ENCODE peak calls at places on chromosomes 13 and 19, in five cellular contexts. One of them, this sample, is unnamed.

GRCh38 chr19:10139952-10140351 is 20.3 kb upstream of the EIF3G start:
- DNase-seq in GM23248: no peak
- DNase-seq in hepatocyte: no peak
- DNase-seq in neural progenitor cell: no peak
- DNase-seq in HCT116: no peak
- DNase-seq in this sample: no peak

GRCh38 chr13:75843033-75843432 is 206.9 kb downstream of the LMO7 start:
- DNase-seq in neural progenitor cell: no peak
- DNase-seq in hepatocyte: no peak
- DNase-seq in HCT116: no peak
- DNase-seq in GM23248: no peak
- DNase-seq in this sample: no peak

GRCh38 chr19:58349590-58349989 is 3.7 kb downstream of the A1BG start:
- DNase-seq in HCT116: no peak
- DNase-seq in GM23248: no peak
- DNase-seq in neural progenitor cell: no peak
- DNase-seq in hepatocyte: no peak
- DNase-seq in this sample: no peak

GRCh38 chr13:111368091-111368490 is 47.6 kb downstream of the TEX29 start:
- DNase-seq in hepatocyte: no peak
- DNase-seq in HCT116: no peak
- DNase-seq in GM23248: no peak
- DNase-seq in neural progenitor cell: no peak
- DNase-seq in this sample: no peak

GRCh38 chr19:36136975-36137686 is 2.7 kb upstream of the CAPNS1 start:
- DNase-seq in GM23248: peak; percentile 89
- DNase-seq in HCT116: peak; percentile 77
- DNase-seq in neural progenitor cell: no peak
- DNase-seq in hepatocyte: no peak
- DNase-seq in this sample: no peak

GRCh38 chr19:34430738-34431625 is 2.8 kb downstream of the UBA2 start:
- DNase-seq in HCT116: peak; percentile 35
- DNase-seq in neural progenitor cell: peak; percentile 66
- DNase-seq in GM23248: peak; percentile 73
- DNase-seq in hepatocyte: peak; percentile 65
- DNase-seq in this sample: peak; percentile 80

GRCh38 chr13:96835591-96835990 is 158.7 kb downstream of the OXGR1 start:
- DNase-seq in hepatocyte: no peak
- DNase-seq in neural progenitor cell: no peak
- DNase-seq in GM23248: no peak
- DNase-seq in HCT116: no peak
- DNase-seq in this sample: no peak

GRCh38 chr19:44726465-44726864 is 22.0 kb upstream of the BCL3 start:
- DNase-seq in HCT116: no peak
- DNase-seq in hepatocyte: no peak
- DNase-seq in neural progenitor cell: no peak
- DNase-seq in GM23248: no peak
- DNase-seq in this sample: no peak

GRCh38 chr19:7916137-7916907 is 1.7 kb downstream of the TGFBR3L start:
- DNase-seq in hepatocyte: peak; percentile 67
- DNase-seq in HCT116: no peak
- DNase-seq in GM23248: peak; percentile 78
- DNase-seq in neural progenitor cell: peak; percentile 74
- DNase-seq in this sample: peak; percentile 24

GRCh38 chr19:1206063-1206732 is 620 bp downstream of the STK11 start:
- DNase-seq in HCT116: no peak
- DNase-seq in neural progenitor cell: peak; percentile 50
- DNase-seq in GM23248: no peak
- DNase-seq in hepatocyte: peak; percentile 31
- DNase-seq in this sample: no peak

GRCh38 chr13:24339937-24340607 is 30.7 kb downstream of the C1QTNF9 start:
- DNase-seq in HCT116: no peak
- DNase-seq in hepatocyte: no peak
- DNase-seq in GM23248: no peak
- DNase-seq in neural progenitor cell: no peak
- DNase-seq in this sample: no peak

GRCh38 chr13:31765441-31765840 is 26.1 kb downstream of the RXFP2 start:
- DNase-seq in hepatocyte: no peak
- DNase-seq in neural progenitor cell: no peak
- DNase-seq in HCT116: no peak
- DNase-seq in GM23248: peak; percentile 88
- DNase-seq in this sample: no peak

GRCh38 chr13:41590643-41591042 is 133.3 kb downstream of the RGCC start:
- DNase-seq in HCT116: no peak
- DNase-seq in hepatocyte: no peak
- DNase-seq in GM23248: no peak
- DNase-seq in neural progenitor cell: no peak
- DNase-seq in this sample: peak; percentile 93
- H3K27ac ChIP-seq in HCT116: no peak overlapping the region
- H3K27ac ChIP-seq in hepatocyte: no peak overlapping the region
- H3K27ac ChIP-seq in GM23248: no peak overlapping the region
- H3K27ac ChIP-seq in neural progenitor cell: no peak overlapping the region
- H3K27ac ChIP-seq in this sample: peak overlapping the region; percentile 85

GRCh38 chr13:28392896-28393295 is 102.0 kb downstream of the FLT1 start:
- DNase-seq in HCT116: no peak
- DNase-seq in neural progenitor cell: no peak
- DNase-seq in hepatocyte: no peak
- DNase-seq in GM23248: peak; percentile 33
- DNase-seq in this sample: no peak

GRCh38 chr13:28392428-28392827 is 102.5 kb downstream of the FLT1 start:
- DNase-seq in HCT116: no peak
- DNase-seq in hepatocyte: no peak
- DNase-seq in GM23248: peak; percentile 5
- DNase-seq in neural progenitor cell: no peak
- DNase-seq in this sample: no peak

GRCh38 chr13:28396053-28396452 is 98.9 kb downstream of the FLT1 start:
- DNase-seq in GM23248: no peak
- DNase-seq in neural progenitor cell: no peak
- DNase-seq in hepatocyte: no peak
- DNase-seq in HCT116: no peak
- DNase-seq in this sample: no peak

DNA sequence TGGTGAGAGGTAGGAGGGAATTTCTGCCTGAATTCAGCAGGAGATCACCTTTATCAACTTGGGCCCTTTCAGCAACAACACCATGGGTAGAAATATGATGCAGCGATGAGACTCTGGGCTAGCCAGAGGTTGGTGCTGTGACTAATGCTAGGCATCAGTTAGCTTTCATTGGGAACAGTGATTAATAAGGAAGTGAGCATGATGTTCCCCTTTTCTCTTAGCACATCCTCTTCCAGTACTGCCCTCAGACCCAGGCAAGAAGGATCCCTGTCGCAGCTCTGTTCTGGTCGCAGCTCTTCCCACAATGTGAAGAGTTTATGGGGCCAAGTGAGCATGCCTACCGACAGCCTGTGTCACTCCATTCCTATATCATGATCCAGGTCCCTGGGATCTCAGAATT is 100.5 kb downstream of the FLT1 start:
- DNase-seq in hepatocyte: no peak
- DNase-seq in GM23248: peak; percentile 74
- DNase-seq in HCT116: no peak
- DNase-seq in neural progenitor cell: no peak
- DNase-seq in this sample: no peak
- H3K36me3 ChIP-seq in hepatocyte: no peaks in the 10 kb centered on the region
- H3K36me3 ChIP-seq in GM23248: no peaks in the 10 kb centered on the region
- H3K36me3 ChIP-seq in HCT116: no peaks in the 10 kb centered on the region
- H3K36me3 ChIP-seq in neural progenitor cell: no peaks in the 10 kb centered on the region
- H3K36me3 ChIP-seq in this sample: no peaks in the 10 kb centered on the region

DNA sequence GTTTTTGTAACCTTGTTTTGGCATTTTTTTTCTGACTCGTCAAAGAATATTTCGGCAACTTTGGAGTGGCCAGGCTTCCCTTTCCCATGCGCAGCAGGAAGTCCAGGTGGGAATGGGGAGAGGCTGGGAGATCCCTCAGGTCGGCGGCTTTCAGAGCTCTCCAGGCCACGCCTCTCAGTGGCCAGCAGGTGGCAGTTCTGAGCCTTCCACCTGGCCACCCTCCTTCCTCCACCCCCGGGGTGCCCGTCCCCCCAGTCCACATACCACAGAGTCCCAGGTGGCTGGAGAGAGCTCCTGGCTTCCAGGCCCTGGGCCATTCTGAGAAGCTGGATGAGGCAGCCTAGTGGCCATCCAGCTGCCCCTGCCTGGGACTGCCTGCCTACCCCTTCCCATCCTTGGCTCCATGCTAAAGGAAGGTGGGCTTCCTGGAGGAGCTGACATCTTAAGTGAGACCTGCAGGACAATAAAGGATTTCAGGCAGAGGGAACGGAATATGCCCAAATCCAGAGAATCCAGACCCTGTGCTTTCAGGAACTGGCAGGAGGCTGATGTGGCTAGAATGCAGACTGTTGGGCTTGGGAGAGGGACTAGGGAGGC is 46.3 kb downstream of the CCNE1 start:
- DNase-seq in HCT116: no peak
- DNase-seq in GM23248: peak; percentile 28
- DNase-seq in hepatocyte: peak; percentile 79
- DNase-seq in neural progenitor cell: peak; percentile 74
- DNase-seq in this sample: peak; percentile 55
- TF ChIP-seq EZH2phosphoT487 in HCT116: no peak
- TF ChIP-seq EZH2phosphoT487 in GM23248: no peak
- TF ChIP-seq EZH2phosphoT487 in hepatocyte: no peak
- TF ChIP-seq EZH2phosphoT487 in neural progenitor cell: no peak
- TF ChIP-seq EZH2phosphoT487 in this sample: no peak

GRCh38 chr19:38059897-38060296 is 152.9 kb downstream of the SIPA1L3 start:
- DNase-seq in GM23248: no peak
- DNase-seq in neural progenitor cell: no peak
- DNase-seq in HCT116: no peak
- DNase-seq in hepatocyte: no peak
- DNase-seq in this sample: peak; percentile 28

GRCh38 chr19:38055655-38056521 is 148.9 kb downstream of the SIPA1L3 start:
- DNase-seq in GM23248: no peak
- DNase-seq in HCT116: no peak
- DNase-seq in hepatocyte: no peak
- DNase-seq in neural progenitor cell: peak; percentile 66
- DNase-seq in this sample: no peak

GRCh38 chr19:38060346-38060745 is 153.3 kb downstream of the SIPA1L3 start:
- DNase-seq in GM23248: no peak
- DNase-seq in HCT116: no peak
- DNase-seq in hepatocyte: no peak
- DNase-seq in neural progenitor cell: no peak
- DNase-seq in this sample: no peak

GRCh38 chr19:38056646-38057045 is 149.6 kb downstream of the SIPA1L3 start:
- DNase-seq in HCT116: no peak
- DNase-seq in GM23248: no peak
- DNase-seq in hepatocyte: no peak
- DNase-seq in neural progenitor cell: no peak
- DNase-seq in this sample: no peak

DNA sequence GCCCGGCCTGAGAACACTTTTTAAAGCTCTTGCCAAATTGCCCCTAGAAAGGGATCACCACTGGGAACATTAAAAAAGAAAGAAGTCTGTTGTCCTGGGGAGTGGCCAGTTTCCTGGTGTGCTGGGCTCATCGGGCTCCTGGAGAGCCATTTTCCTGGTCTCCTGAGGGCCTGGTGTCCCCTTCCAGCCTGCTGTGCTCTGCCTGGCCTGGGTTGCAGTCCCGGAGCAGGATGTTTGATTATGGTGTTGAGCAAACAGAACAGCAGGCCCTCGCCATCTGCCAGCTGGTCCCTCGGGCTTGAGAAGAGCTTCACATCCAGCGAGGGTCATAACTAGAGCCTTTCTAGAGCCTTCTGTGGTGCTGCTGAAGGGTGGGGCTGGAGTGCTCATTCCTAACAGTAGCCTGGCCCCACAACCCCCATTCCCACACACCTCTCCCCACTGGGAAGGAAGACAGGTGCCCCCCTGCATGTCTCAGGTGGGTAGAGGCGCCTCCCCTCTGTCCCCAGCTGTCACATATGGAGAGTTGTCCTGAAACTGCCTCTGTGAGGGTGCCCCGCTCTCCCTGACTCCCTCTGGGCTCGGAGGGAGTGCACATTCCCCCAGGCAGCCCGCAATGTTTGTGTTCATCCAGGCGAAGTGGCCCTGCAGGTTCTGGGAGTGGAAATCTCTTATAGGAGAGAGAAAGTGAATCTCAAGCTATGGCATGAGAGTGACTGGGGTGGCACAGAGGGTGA is 151.1 kb downstream of the SIPA1L3 start:
- DNase-seq in neural progenitor cell: no peak
- DNase-seq in GM23248: no peak
- DNase-seq in HCT116: no peak
- DNase-seq in hepatocyte: peak; percentile 28
- DNase-seq in this sample: peak; percentile 49
- H3K27ac ChIP-seq in neural progenitor cell: peak overlapping the region; percentile 21
- H3K27ac ChIP-seq in GM23248: no peak overlapping the region
- H3K27ac ChIP-seq in HCT116: no peak overlapping the region
- H3K27ac ChIP-seq in hepatocyte: peak overlapping the region; percentile 49
- H3K27ac ChIP-seq in this sample: peak overlapping the region; percentile 37

GRCh38 chr19:53130506-53130905 is 2.2 kb downstream of the ZNF415 start:
- DNase-seq in HCT116: no peak
- DNase-seq in hepatocyte: peak; percentile 15
- DNase-seq in neural progenitor cell: peak; percentile 49
- DNase-seq in GM23248: peak; percentile 13
- DNase-seq in this sample: no peak
- H3K36me3 ChIP-seq in HCT116: no peaks in the 10 kb centered on the region
- H3K36me3 ChIP-seq in hepatocyte: no peaks in the 10 kb centered on the region
- H3K36me3 ChIP-seq in neural progenitor cell: no peaks in the 10 kb centered on the region
- H3K36me3 ChIP-seq in GM23248: no peaks in the 10 kb centered on the region
- H3K36me3 ChIP-seq in this sample: no peaks in the 10 kb centered on the region

GRCh38 chr13:27264181-27264580 is 6.4 kb upstream of the RASL11A start:
- DNase-seq in GM23248: peak; percentile 90
- DNase-seq in HCT116: no peak
- DNase-seq in hepatocyte: peak; percentile 35
- DNase-seq in neural progenitor cell: no peak
- DNase-seq in this sample: peak; percentile 51
- TF ChIP-seq EZH2phosphoT487 in GM23248: no peak
- TF ChIP-seq EZH2phosphoT487 in HCT116: no peak
- TF ChIP-seq EZH2phosphoT487 in hepatocyte: no peak
- TF ChIP-seq EZH2phosphoT487 in neural progenitor cell: no peak
- TF ChIP-seq EZH2phosphoT487 in this sample: no peak

DNA sequence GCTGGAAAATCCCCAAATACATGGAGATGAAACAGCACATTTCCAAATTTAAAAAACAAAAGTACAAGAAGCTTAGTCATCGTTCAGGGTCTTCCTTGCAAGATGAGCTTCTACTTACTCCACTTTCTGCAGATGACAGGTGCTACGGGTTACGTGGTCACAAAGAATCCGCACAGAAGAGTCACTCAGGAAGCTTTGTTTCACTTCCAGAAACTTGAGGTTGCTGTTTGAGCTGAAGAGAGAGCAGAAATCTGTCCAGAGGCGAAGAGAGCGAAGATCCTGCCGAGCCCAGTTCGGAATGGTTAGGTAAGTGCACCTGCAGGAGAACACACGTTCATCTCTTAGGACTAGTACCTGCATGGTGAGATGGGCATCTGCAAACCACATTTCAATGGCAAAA is 9.4 kb downstream of the NLRP7 start:
- DNase-seq in hepatocyte: no peak
- DNase-seq in neural progenitor cell: no peak
- DNase-seq in GM23248: no peak
- DNase-seq in HCT116: no peak
- DNase-seq in this sample: peak; percentile 84
- H3K27ac ChIP-seq in hepatocyte: no peak overlapping the region
- H3K27ac ChIP-seq in neural progenitor cell: no peak overlapping the region
- H3K27ac ChIP-seq in GM23248: no peak overlapping the region
- H3K27ac ChIP-seq in HCT116: no peak overlapping the region
- H3K27ac ChIP-seq in this sample: peak overlapping the region; percentile 55